ENCODE peak calls at places on chromosomes 7 and 10, in seven cellular contexts. Y is GM06990; M is GM23248; X is neural progenitor cell; D is effector memory CD4-positive, alpha-beta T cell; J is hepatocyte; V is body of pancreas. G is an unnamed sample.

GRCh38 chr7:936131-937054 is 18.1 kb downstream of the ADAP1 start:
- DNase-seq in Y (peak; percentile 86), M (peak; percentile 48), X (no peak), D (no peak), J (peak; percentile 8), V (no peak), G (no peak)

GRCh38 chr7:7177044-7177517 is 5.3 kb upstream of the C1GALT1 start:
- DNase-seq in Y (no peak), M (peak; percentile 84), X (peak; percentile 29), D (no peak), J (peak; percentile 75), V (no peak), G (no peak)

GRCh38 chr10:70931168-70931805 is 42.9 kb upstream of the PCBD1 start:
- DNase-seq in Y (no peak), M (peak; percentile 42), X (no peak), D (no peak), J (no peak), V (no peak), G (no peak)

GRCh38 chr7:83040454-83040853 is 122.2 kb downstream of the PCLO start:
- DNase-seq in Y (no peak), M (no peak), X (no peak), D (no peak), J (no peak), V (no peak), G (no peak)

GRCh38 chr7:20176552-20177242 is 40.5 kb downstream of the MACC1 start:
- DNase-seq in Y (no peak), M (no peak), X (no peak), D (no peak), J (no peak), V (no peak), G (no peak)

GRCh38 chr7:73519867-73520672 is 2.0 kb downstream of the BAZ1B start:
- DNase-seq in Y (no peak), M (peak; percentile 38), X (peak; percentile 24), D (no peak), J (no peak), V (no peak), G (no peak)

GRCh38 chr7:95478139-95479037 is 7.4 kb upstream of the ASB4 start:
- DNase-seq in Y (no peak), M (peak; percentile 69), X (peak; percentile 54), D (no peak), J (peak; percentile 75), V (peak; percentile 44), G (peak; percentile 23)

GRCh38 chr10:114874827-114875541 is 53.4 kb downstream of the FHIP2A start:
- DNase-seq in Y (peak; percentile 30), M (peak; percentile 40), X (peak; percentile 77), D (no peak), J (peak; percentile 60), V (no peak), G (peak; percentile 74)

GRCh38 chr7:80309971-80310549 is 175.4 kb downstream of the GNAI1 start:
- DNase-seq in Y (no peak), M (no peak), X (no peak), D (no peak), J (no peak), V (no peak), G (no peak)

GRCh38 chr10:99430116-99430450 is 341 bp downstream of the GOT1 start:
- DNase-seq in Y (no peak), M (peak; percentile 63), X (no peak), D (no peak), J (no peak), V (no peak), G (no peak)

GRCh38 chr7:28258240-28258639 is 77.6 kb upstream of the JAZF1 start:
- DNase-seq in Y (no peak), M (no peak), X (no peak), D (no peak), J (no peak), V (no peak), G (no peak)
- H3K36me3 ChIP-seq in Y (no peaks in the 10 kb centered on the region), M (no peaks in the 10 kb centered on the region), X (no peaks in the 10 kb centered on the region), D (no peaks in the 10 kb centered on the region), J (no peaks in the 10 kb centered on the region), V (no peaks in the 10 kb centered on the region), G (no peaks in the 10 kb centered on the region)

GRCh38 chr7:138505361-138505873 is 45.4 kb downstream of the TRIM24 start:
- DNase-seq in Y (no peak), M (no peak), X (no peak), D (no peak), J (no peak), V (no peak), G (no peak)
- H3K36me3 ChIP-seq in Y (no peaks in the 10 kb centered on the region), M (no peaks in the 10 kb centered on the region), X (peaks cover 30% of the 10 kb centered on the region), D (no peaks in the 10 kb centered on the region), J (no peaks in the 10 kb centered on the region), V (no peaks in the 10 kb centered on the region), G (peaks cover 44% of the 10 kb centered on the region)

GRCh38 chr10:5775705-5776104 is 37.5 kb downstream of the GDI2 start:
- DNase-seq in Y (no peak), M (no peak), X (no peak), D (peak; percentile 73), J (no peak), V (no peak), G (no peak)

GRCh38 chr10:5779753-5780152 is 33.5 kb downstream of the GDI2 start:
- DNase-seq in Y (no peak), M (peak; percentile 31), X (no peak), D (no peak), J (no peak), V (no peak), G (no peak)

GRCh38 chr10:5774987-5775386 is 38.2 kb downstream of the GDI2 start:
- DNase-seq in Y (no peak), M (no peak), X (no peak), D (no peak), J (no peak), V (no peak), G (no peak)

GRCh38 chr10:5776881-5777197 is 36.4 kb downstream of the GDI2 start:
- DNase-seq in Y (no peak), M (peak; percentile 94), X (no peak), D (no peak), J (no peak), V (no peak), G (no peak)

GRCh38 chr10:5776150-5776880 is 36.9 kb downstream of the GDI2 start:
- DNase-seq in Y (no peak), M (peak; percentile 41), X (peak; percentile 57), D (no peak), J (no peak), V (no peak), G (no peak)
- H3K36me3 ChIP-seq in Y (peaks cover 10% of the 10 kb centered on the region), M (peaks cover 26% of the 10 kb centered on the region), X (peaks cover 10% of the 10 kb centered on the region), D (peaks cover 16% of the 10 kb centered on the region), J (peaks cover 4% of the 10 kb centered on the region), V (no peaks in the 10 kb centered on the region), G (peaks cover 43% of the 10 kb centered on the region)

DNA sequence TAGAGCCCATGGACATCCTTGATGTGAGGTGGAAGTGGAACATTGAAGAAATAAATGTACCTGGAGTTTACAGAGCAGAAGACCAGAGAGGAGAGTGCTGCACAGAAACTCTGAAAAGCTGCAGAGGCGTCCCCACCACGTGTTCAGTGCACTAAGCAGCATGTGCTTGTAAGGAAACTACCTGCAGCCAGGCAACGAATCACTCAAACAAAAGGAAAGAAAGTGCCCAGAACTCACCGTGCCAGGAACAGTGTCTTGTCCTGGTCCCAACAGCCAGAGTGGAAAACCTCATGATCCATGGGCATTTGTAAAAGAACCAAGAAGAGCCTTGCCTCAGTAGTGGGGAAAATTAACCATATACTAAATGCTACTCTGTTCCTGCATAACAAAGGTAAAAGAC is 32.3 kb downstream of the SUV39H2 start:
- DNase-seq in Y (no peak), M (no peak), X (no peak), D (no peak), J (no peak), V (no peak), G (no peak)
- H3K36me3 ChIP-seq in Y (peaks cover 17% of the 10 kb centered on the region), M (peaks cover 42% of the 10 kb centered on the region), X (peaks cover 24% of the 10 kb centered on the region), D (peaks cover 40% of the 10 kb centered on the region), J (no peaks in the 10 kb centered on the region), V (no peaks in the 10 kb centered on the region), G (peaks cover 57% of the 10 kb centered on the region)

GRCh38 chr7:127993317-127993716 is 37.9 kb downstream of the LRRC4 start:
- DNase-seq in Y (no peak), M (no peak), X (no peak), D (no peak), J (no peak), V (no peak), G (no peak)
- H3K36me3 ChIP-seq in Y (peaks cover 23% of the 10 kb centered on the region), M (no peaks in the 10 kb centered on the region), X (no peaks in the 10 kb centered on the region), D (peaks cover 31% of the 10 kb centered on the region), J (no peaks in the 10 kb centered on the region), V (no peaks in the 10 kb centered on the region), G (no peaks in the 10 kb centered on the region)

GRCh38 chr7:36416251-36416650 is 26.6 kb downstream of the ANLN start:
- DNase-seq in Y (no peak), M (no peak), X (no peak), D (no peak), J (no peak), V (no peak), G (no peak)
- H3K36me3 ChIP-seq in Y (peaks cover 3% of the 10 kb centered on the region), M (no peaks in the 10 kb centered on the region), X (peaks cover 38% of the 10 kb centered on the region), D (no peaks in the 10 kb centered on the region), J (no peaks in the 10 kb centered on the region), V (no peaks in the 10 kb centered on the region), G (peaks cover 82% of the 10 kb centered on the region)

GRCh38 chr7:137687556-137688280 is 159.1 kb downstream of the DGKI start:
- DNase-seq in Y (no peak), M (peak; percentile 91), X (no peak), D (no peak), J (no peak), V (no peak), G (no peak)
- H3K36me3 ChIP-seq in Y (no peaks in the 10 kb centered on the region), M (no peaks in the 10 kb centered on the region), X (no peaks in the 10 kb centered on the region), D (no peaks in the 10 kb centered on the region), J (no peaks in the 10 kb centered on the region), V (no peaks in the 10 kb centered on the region), G (no peaks in the 10 kb centered on the region)

GRCh38 chr7:106890952-106891351 is 25.9 kb downstream of the PIK3CG start:
- DNase-seq in Y (no peak), M (no peak), X (no peak), D (no peak), J (no peak), V (no peak), G (no peak)
- H3K36me3 ChIP-seq in Y (peaks cover 2% of the 10 kb centered on the region), M (no peaks in the 10 kb centered on the region), X (no peaks in the 10 kb centered on the region), D (peaks cover 71% of the 10 kb centered on the region), J (no peaks in the 10 kb centered on the region), V (no peaks in the 10 kb centered on the region), G (no peaks in the 10 kb centered on the region)